ENCODE peak calls at places on chromosome 1, in five cellular contexts. D is sigmoid colon, C is breast epithelium, N is body of pancreas, X is upper lobe of left lung. E is an unnamed sample.

GRCh38 chr1:48730164-48730864 is 46.4 kb downstream of the BEND5 start:
- DNase-seq in C (no peak), N (no peak), X (no peak), D (no peak), E (no peak)

GRCh38 chr1:35675773-35676172 is 34.4 kb upstream of the PSMB2 start:
- DNase-seq in D (no peak), C (no peak), X (no peak), N (no peak), E (no peak)

GRCh38 chr1:208031932-208032320 is 121.0 kb upstream of the CD34 start:
- DNase-seq in X (no peak), D (peak), N (no peak), C (no peak), E (no peak)

GRCh38 chr1:168097921-168098528 is 38.7 kb downstream of the GPR161 start:
- DNase-seq in D (no peak), C (peak), N (no peak), X (no peak), E (no peak)

GRCh38 chr1:183368213-183369108 is 49.7 kb downstream of the NMNAT2 start:
- DNase-seq in C (no peak), D (no peak), N (no peak), X (no peak), E (no peak)

GRCh38 chr1:23597635-23598388 is 38.5 kb upstream of the ID3 start:
- DNase-seq in D (no peak), X (no peak), N (no peak), C (no peak), E (no peak)

GRCh38 chr1:208919371-208919770 is 664.1 kb upstream of the CAMK1G start:
- DNase-seq in C (no peak), D (no peak), X (no peak), N (no peak), E (no peak)

GRCh38 chr1:186750250-186750649 is 70.0 kb upstream of the PTGS2 start:
- DNase-seq in D (no peak), C (no peak), N (no peak), X (no peak), E (peak)

GRCh38 chr1:58927026-58927721 is 143.3 kb upstream of the JUN start:
- DNase-seq in D (peak), N (no peak), C (no peak), X (no peak), E (no peak)

GRCh38 chr1:51569284-51570062 is 47.4 kb upstream of the OSBPL9 start:
- DNase-seq in C (peak), X (peak), D (no peak), N (peak), E (no peak)
- TF ChIP-seq CTCF in C (no peak), X (no peak), D (no peak), N (no peak), E (no peak)

GRCh38 chr1:10793129-10793651 is 3.3 kb downstream of the CASZ1 start:
- DNase-seq in C (no peak), X (no peak), D (no peak), N (peak), E (no peak)
- TF ChIP-seq POLR2A in C (no peak), X (no peak), D (no peak), N (no peak), E (no peak)

GRCh38 chr1:210264521-210265380 is 32.2 kb downstream of the SERTAD4 start:
- DNase-seq in N (no peak), C (no peak), D (no peak), X (no peak), E (no peak)
- TF ChIP-seq CTCF in N (no peak), C (no peak), D (no peak), X (no peak), E (no peak)

GRCh38 chr1:193417945-193418744 is 231.7 kb upstream of the B3GALT2 start:
- DNase-seq in D (no peak), C (no peak), X (no peak), N (no peak), E (no peak)
- TF ChIP-seq POLR2A in D (no peak), C (no peak), X (no peak), N (no peak), E (no peak)

GRCh38 chr1:9183441-9183840 is 51.1 kb upstream of the H6PD start:
- DNase-seq in N (no peak), C (no peak), X (no peak), D (no peak), E (no peak)

GRCh38 chr1:9181176-9181906 is 52.4 kb upstream of the GPR157 start:
- DNase-seq in N (peak), C (no peak), D (peak), X (peak), E (peak)

GRCh38 chr1:9183898-9184297 is 50.7 kb upstream of the H6PD start:
- DNase-seq in D (no peak), C (no peak), N (no peak), X (no peak), E (no peak)

GRCh38 chr1:9181990-9182783 is 52.4 kb upstream of the H6PD start:
- DNase-seq in D (no peak), N (peak), X (peak), C (no peak), E (no peak)

DNA sequence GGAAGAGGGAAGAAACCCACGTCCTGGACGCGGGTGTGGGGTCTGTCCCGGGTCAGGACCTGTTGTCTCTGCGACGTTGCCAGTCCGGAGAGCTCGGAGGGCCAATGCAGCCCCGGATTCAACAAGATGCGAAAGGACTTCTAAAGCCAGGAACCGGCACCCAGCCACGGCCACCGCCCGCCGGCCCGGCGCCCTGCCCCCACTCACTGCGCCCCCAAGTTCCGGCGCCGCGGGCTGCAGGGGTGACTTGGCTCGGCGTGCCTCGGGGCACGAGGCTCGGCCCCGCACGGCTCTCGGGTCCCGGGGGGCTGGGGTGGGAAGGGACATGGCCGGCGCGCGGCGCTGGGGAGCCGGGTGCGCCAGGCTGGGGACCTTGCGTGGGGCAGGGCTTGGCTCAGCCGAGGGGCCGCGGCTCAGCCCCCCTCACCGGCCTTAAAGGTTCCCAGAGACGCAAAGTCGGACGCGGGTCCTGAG is 51.8 kb upstream of the H6PD start:
- DNase-seq in D (no peak), N (no peak), C (no peak), X (no peak), E (no peak)
- TF ChIP-seq CTCF in D (no peak), N (no peak), C (no peak), X (no peak), E (no peak)

E was measured in lower leg skin.